ENCODE peak calls at places on chromosomes 11 and 22, in ten cellular contexts. R, V, J, N, K, U, D, B, A and W are unnamed samples.

GRCh38 chr22:20526628-20527355 is 19.4 kb downstream of the MED15 start:
- DNase-seq in V (no peak), R (peak; percentile 52), A (peak; percentile 77), K (peak; percentile 46), J (no peak), B (no peak), U (no peak), D (peak; percentile 91), N (peak; percentile 45), W (no peak)

GRCh38 chr11:114377612-114378267 is 22.6 kb downstream of the C11orf71 start:
- DNase-seq in J (no peak), A (peak; percentile 49), B (no peak), K (peak; percentile 15), D (peak; percentile 87), R (peak; percentile 26), V (no peak), U (no peak), N (peak; percentile 67), W (no peak)

GRCh38 chr11:74870485-74870884 is 78.4 kb downstream of the XRRA1 start:
- DNase-seq in B (no peak), U (peak; percentile 48), D (peak; percentile 66), R (no peak), J (no peak), N (peak; percentile 28), V (no peak), K (no peak), A (peak; percentile 66), W (no peak)

GRCh38 chr22:20569059-20570058 is 61.9 kb downstream of the MED15 start:
- DNase-seq in K (peak; percentile 83), D (peak; percentile 99), A (peak; percentile 98), J (peak; percentile 83), B (peak; percentile 75), N (peak; percentile 82), R (peak; percentile 74), V (peak; percentile 80), U (peak; percentile 92), W (peak; percentile 89)

GRCh38 chr11:10351768-10352641 is 47.1 kb downstream of the ADM start:
- DNase-seq in K (peak; percentile 79), A (peak; percentile 91), N (peak; percentile 51), R (peak; percentile 17), V (no peak), D (peak; percentile 95), U (no peak), J (peak; percentile 35), B (peak; percentile 85), W (peak; percentile 63)

GRCh38 chr11:2750601-2751522 is 51.1 kb upstream of the KCNQ1OT1 start:
- DNase-seq in A (peak; percentile 7), N (no peak), K (no peak), J (no peak), V (no peak), B (peak; percentile 22), D (no peak), U (no peak), R (no peak), W (no peak)

GRCh38 chr11:96827164-96827563 is 437.4 kb downstream of the JRKL start:
- DNase-seq in U (no peak), J (no peak), K (peak; percentile 66), D (peak; percentile 0), A (peak; percentile 21), B (no peak), R (no peak), N (peak; percentile 2), V (no peak), W (no peak)

GRCh38 chr22:36764060-36764459 is 11.9 kb downstream of the IFT27 start:
- DNase-seq in R (no peak), U (no peak), J (no peak), B (no peak), K (no peak), N (no peak), A (no peak), V (no peak), D (no peak), W (no peak)

GRCh38 chr11:70663815-70664214 is 265.5 kb downstream of the CTTN start:
- DNase-seq in B (no peak), A (no peak), V (no peak), R (no peak), D (no peak), N (no peak), K (no peak), J (no peak), U (no peak), W (no peak)

GRCh38 chr22:28813772-28814518 is 13.6 kb upstream of the XBP1 start:
- DNase-seq in J (no peak), A (no peak), R (no peak), K (peak; percentile 65), B (no peak), N (no peak), D (no peak), U (peak; percentile 90), V (no peak), W (no peak)

GRCh38 chr22:17917490-17917983 is 106.8 kb downstream of the MICAL3 start:
- DNase-seq in U (no peak), N (no peak), J (peak; percentile 56), R (no peak), B (peak; percentile 78), A (no peak), K (peak; percentile 46), V (no peak), D (no peak), W (no peak)

GRCh38 chr11:61905801-61906521 is 11.4 kb downstream of the RAB3IL1 start:
- DNase-seq in J (no peak), R (no peak), K (no peak), U (no peak), A (no peak), V (no peak), B (no peak), N (no peak), D (no peak), W (no peak)

GRCh38 chr11:116044946-116045345 is 540.7 kb upstream of the CADM1 start:
- DNase-seq in A (no peak), D (no peak), R (no peak), N (no peak), J (no peak), U (no peak), V (no peak), K (no peak), B (no peak), W (no peak)

GRCh38 chr11:78101073-78101472 is 21.4 kb upstream of the NDUFC2 start:
- DNase-seq in B (no peak), D (peak; percentile 54), J (no peak), R (no peak), U (no peak), K (no peak), V (no peak), A (peak; percentile 62), N (no peak), W (no peak)

GRCh38 chr11:122268601-122269130 is 152.7 kb upstream of the BLID start:
- DNase-seq in A (no peak), D (no peak), J (no peak), K (no peak), N (no peak), B (no peak), R (no peak), V (no peak), U (no peak), W (no peak)

GRCh38 chr22:22086501-22087158 is 104.0 kb upstream of the TOP3B start:
- DNase-seq in A (peak; percentile 11), K (no peak), J (no peak), R (no peak), U (no peak), N (no peak), D (peak; percentile 54), V (no peak), B (no peak), W (no peak)

GRCh38 chr11:92296138-92296515 is 71.5 kb downstream of the FAT3 start:
- DNase-seq in U (no peak), D (peak; percentile 45), B (no peak), K (no peak), A (peak; percentile 14), J (no peak), V (no peak), N (no peak), R (no peak), W (no peak)

GRCh38 chr22:32776800-32777199 is 24.7 kb upstream of the TIMP3 start:
- DNase-seq in U (peak; percentile 20), K (no peak), J (no peak), A (no peak), V (no peak), B (no peak), N (no peak), D (no peak), R (no peak), W (no peak)

GRCh38 chr11:66293777-66294625 is 2.3 kb downstream of the TMEM151A start:
- DNase-seq in R (no peak), K (no peak), N (no peak), A (no peak), B (no peak), V (no peak), U (no peak), J (no peak), D (no peak), W (no peak)

GRCh38 chr11:56331861-56332491 is 13.9 kb upstream of the OR8K1 start:
- DNase-seq in K (no peak), N (no peak), R (no peak), B (no peak), D (no peak), J (no peak), V (no peak), A (no peak), U (no peak), W (no peak)

GRCh38 chr11:75387742-75388294 is 11.5 kb upstream of the RPS3 start:
- DNase-seq in A (no peak), B (no peak), R (no peak), D (no peak), U (no peak), J (no peak), N (no peak), K (no peak), V (no peak), W (no peak)

GRCh38 chr11:61847914-61848581 is 19.9 kb downstream of the FADS2 start:
- DNase-seq in A (no peak), J (no peak), N (no peak), R (no peak), B (no peak), D (no peak), U (no peak), K (no peak), V (no peak), W (no peak)

GRCh38 chr11:20589796-20590195 is 9.6 kb upstream of the SLC6A5 start:
- DNase-seq in K (no peak), R (no peak), V (no peak), U (no peak), B (no peak), J (no peak), N (no peak), D (no peak), A (no peak), W (no peak)